ENCODE peak calls at places on chromosomes 12 and 14, in seven cellular contexts. J is upper lobe of right lung, A is A549, O is ovary, G is GM23248, V is sigmoid colon, I is IMR-90. U is an unnamed sample. For H3K4me1, the result is how much of the 10 kb centered on the place peaks cover.

GRCh38 chr12:52091869-52092268 is 12.4 kb downstream of the SMIM41 start:
- DNase-seq in J (peak), A (no peak), O (no peak), G (no peak), V (no peak), I (no peak), U (no peak)

GRCh38 chr14:25759251-25759650 is 709.3 kb upstream of the STXBP6 start:
- DNase-seq in J (no peak), A (no peak), O (no peak), G (no peak), V (no peak), I (no peak), U (no peak)

GRCh38 chr14:65413739-65414045 is 1.2 kb downstream of the FUT8 start:
- DNase-seq in J (no peak), A (no peak), O (no peak), G (no peak), V (no peak), I (no peak), U (no peak)

GRCh38 chr14:33586806-33587205 is 364.1 kb downstream of the EGLN3 start:
- DNase-seq in J (no peak), A (no peak), O (no peak), G (no peak), V (no peak), I (no peak), U (no peak)

GRCh38 chr12:14410841-14411569 is 45.5 kb downstream of the ATF7IP start:
- DNase-seq in J (no peak), A (no peak), O (no peak), G (peak), V (no peak), I (no peak), U (no peak)

GRCh38 chr12:88562151-88562550 is 18.1 kb downstream of the KITLG start:
- DNase-seq in J (no peak), A (no peak), O (no peak), G (no peak), V (no peak), I (no peak), U (no peak)

GRCh38 chr14:31243860-31244259 is 36.3 kb upstream of the HECTD1 start:
- DNase-seq in J (no peak), A (no peak), O (no peak), G (no peak), V (no peak), I (no peak), U (no peak)

GRCh38 chr12:15842106-15842505 is 40.1 kb upstream of the STRAP start:
- DNase-seq in J (no peak), A (no peak), O (no peak), G (peak), V (no peak), I (peak), U (no peak)

GRCh38 chr12:106753526-106753925 is 21.0 kb upstream of the RIC8B start:
- DNase-seq in J (no peak), A (no peak), O (no peak), G (no peak), V (no peak), I (no peak), U (no peak)

GRCh38 chr12:25496098-25496587 is 56.9 kb downstream of the LMNTD1 start:
- DNase-seq in J (no peak), A (no peak), O (no peak), G (peak), V (no peak), I (peak), U (no peak)

GRCh38 chr12:124497039-124497438 is 70.4 kb downstream of the NCOR2 start:
- DNase-seq in J (no peak), A (no peak), O (no peak), G (peak), V (no peak), I (peak), U (no peak)

GRCh38 chr14:94388027-94388895 is at the start of gene SERPINA1:
- DNase-seq in J (peak), A (no peak), O (no peak), G (peak), V (peak), I (peak), U (peak)

GRCh38 chr12:57766464-57767311 is at the start of gene CYP27B1:
- DNase-seq in J (peak), A (no peak), O (peak), G (peak), V (no peak), I (peak), U (no peak)

GRCh38 chr12:1933342-1933992 is 15.0 kb upstream of the CACNA2D4 start:
- DNase-seq in J (peak), A (no peak), O (no peak), G (peak), V (peak), I (peak), U (no peak)

GRCh38 chr12:114682920-114683708 is 861 bp downstream of the TBX3 start:
- DNase-seq in J (no peak), A (peak), O (peak), G (peak), V (no peak), I (no peak), U (no peak)

GRCh38 chr12:115222220-115222619 is 538.2 kb upstream of the TBX3 start:
- DNase-seq in J (no peak), A (no peak), O (no peak), G (no peak), V (no peak), I (no peak), U (no peak)

GRCh38 chr14:93970967-93971634 is 5.3 kb downstream of the ASB2 start:
- DNase-seq in J (no peak), A (no peak), O (no peak), G (peak), V (no peak), I (peak), U (no peak)

GRCh38 chr12:13635709-13636108 is 345.7 kb downstream of the GRIN2B start:
- DNase-seq in J (no peak), A (no peak), O (no peak), G (no peak), V (no peak), I (no peak), U (no peak)

GRCh38 chr12:101713059-101713682 is 15.7 kb downstream of the CHPT1 start:
- DNase-seq in J (no peak), A (no peak), O (peak), G (no peak), V (peak), I (no peak), U (peak)

GRCh38 chr12:64566122-64566521 is 44.2 kb upstream of the RASSF3 start:
- DNase-seq in J (no peak), A (no peak), O (no peak), G (no peak), V (no peak), I (peak), U (no peak)

GRCh38 chr12:88793091-88793490 is 212.8 kb upstream of the KITLG start:
- DNase-seq in J (no peak), A (no peak), O (no peak), G (peak), V (no peak), I (peak), U (no peak)

GRCh38 chr12:105357162-105357691 is 26.7 kb downstream of the C12orf75 start:
- DNase-seq in J (no peak), A (no peak), O (no peak), G (peak), V (no peak), I (peak), U (no peak)

GRCh38 chr12:43786899-43787693 is 19.0 kb downstream of the TWF1 start:
- DNase-seq in J (no peak), A (no peak), O (no peak), G (peak), V (no peak), I (peak), U (no peak)

GRCh38 chr12:54958048-54958658 is 26.4 kb downstream of the TESPA1 start:
- DNase-seq in J (no peak), A (peak), O (peak), G (peak), V (no peak), I (peak), U (no peak)

GRCh38 chr12:22230280-22230794 is 104.2 kb downstream of the ST8SIA1 start:
- DNase-seq in J (no peak), A (peak), O (no peak), G (peak), V (no peak), I (peak), U (no peak)

GRCh38 chr12:132661972-132662371 is 25.2 kb downstream of the POLE start:
- DNase-seq in J (no peak), A (no peak), O (no peak), G (no peak), V (peak), I (no peak), U (no peak)

GRCh38 chr14:94469261-94469660 is 6.7 kb downstream of the SERPINA9 start:
- DNase-seq in J (no peak), A (no peak), O (no peak), G (no peak), V (peak), I (no peak), U (no peak)

GRCh38 chr12:56628671-56629458 is 1.3 kb downstream of the BAZ2A start:
- DNase-seq in J (peak), A (peak), O (peak), G (peak), V (peak), I (peak), U (peak)

GRCh38 chr14:101193845-101194355 is 290.4 kb upstream of the RTL1 start:
- DNase-seq in J (peak), A (no peak), O (no peak), G (no peak), V (peak), I (no peak), U (peak)

GRCh38 chr12:93612719-93613228 is 40.3 kb downstream of the SOCS2 start:
- DNase-seq in J (no peak), A (no peak), O (no peak), G (no peak), V (no peak), I (no peak), U (no peak)

GRCh38 chr12:53244337-53244736 is 12.3 kb upstream of the RARG start:
- DNase-seq in J (no peak), A (no peak), O (no peak), G (no peak), V (no peak), I (no peak), U (no peak)

GRCh38 chr12:19065871-19066270 is 63.7 kb upstream of the PLEKHA5 start:
- DNase-seq in J (no peak), A (no peak), O (no peak), G (no peak), V (no peak), I (no peak), U (no peak)

GRCh38 chr12:32444895-32445294 is 45.5 kb downstream of the FGD4 start:
- DNase-seq in J (no peak), A (no peak), O (no peak), G (peak), V (no peak), I (peak), U (no peak)
- H3K4me1 ChIP-seq in J (under half), A (under half), O (under half), G (under half), V (under half), I (under half), U (under half)

GRCh38 chr12:117885211-117885610 is 83.6 kb downstream of the KSR2 start:
- DNase-seq in J (no peak), A (no peak), O (no peak), G (no peak), V (no peak), I (no peak), U (no peak)
- H3K27ac ChIP-seq in J (no peak), A (no peak), O (no peak), G (no peak), V (no peak), I (no peak), U (no peak)

GRCh38 chr12:111574797-111575443 is 24.2 kb downstream of the ATXN2 start:
- DNase-seq in J (no peak), A (no peak), O (no peak), G (no peak), V (no peak), I (no peak), U (no peak)

GRCh38 chr12:111569363-111570089 is 29.6 kb downstream of the ATXN2 start:
- DNase-seq in J (no peak), A (no peak), O (no peak), G (no peak), V (no peak), I (no peak), U (no peak)

DNA sequence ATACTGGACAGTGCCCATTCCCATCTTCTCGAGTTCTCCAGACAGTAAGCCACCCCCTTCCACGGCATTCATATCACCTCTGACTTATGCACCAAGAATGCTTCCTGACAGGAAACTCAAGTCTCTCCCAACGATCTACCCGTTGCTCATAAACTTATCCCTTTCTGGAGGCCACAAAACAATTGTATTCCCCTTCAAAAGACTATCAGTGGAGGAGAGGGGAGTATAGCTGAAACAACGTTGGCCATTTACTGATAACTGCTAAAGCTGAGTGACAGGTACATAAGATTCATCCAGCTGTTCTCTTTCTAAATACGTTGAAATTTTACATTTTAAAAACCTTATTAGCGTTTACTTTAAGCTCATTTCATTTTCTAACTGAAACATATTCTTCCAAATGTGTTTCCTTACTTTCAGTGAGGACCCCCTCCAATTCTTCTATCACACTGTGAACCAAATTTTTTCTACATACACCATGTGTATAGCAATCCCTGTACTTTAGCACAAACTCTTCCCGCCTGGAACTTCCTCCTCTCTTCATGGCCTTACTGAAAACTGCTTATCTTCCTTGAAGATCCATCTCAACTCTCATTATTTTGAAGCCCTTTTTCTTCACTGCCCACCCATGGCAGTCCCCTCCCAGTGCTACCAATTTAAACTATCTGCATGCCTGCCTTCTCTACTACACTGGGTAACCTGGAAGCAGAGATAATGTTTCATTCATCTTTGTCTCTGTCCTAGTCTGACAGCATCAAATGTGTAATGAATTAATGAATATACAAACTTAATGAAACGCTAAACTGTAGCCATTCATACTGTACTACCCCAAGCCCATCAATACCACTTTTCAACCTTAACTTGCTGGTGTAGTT is 28.8 kb downstream of the ATXN2 start:
- DNase-seq in J (no peak), A (peak), O (no peak), G (peak), V (no peak), I (peak), U (no peak)
- H3K4me3 ChIP-seq in J (no peak), A (no peak), O (no peak), G (peak), V (no peak), I (no peak), U (no peak)

GRCh38 chr14:103652806-103653205 is 23.8 kb downstream of the KLC1 start:
- DNase-seq in J (no peak), A (no peak), O (no peak), G (no peak), V (no peak), I (no peak), U (no peak)

GRCh38 chr14:103656031-103656757 is 27.2 kb downstream of the KLC1 start:
- DNase-seq in J (no peak), A (no peak), O (no peak), G (peak), V (no peak), I (peak), U (no peak)

GRCh38 chr14:103654619-103655018 is 25.6 kb downstream of the KLC1 start:
- DNase-seq in J (no peak), A (no peak), O (no peak), G (no peak), V (no peak), I (no peak), U (no peak)

GRCh38 chr14:103651585-103651984 is 22.6 kb downstream of the KLC1 start:
- DNase-seq in J (no peak), A (no peak), O (no peak), G (no peak), V (no peak), I (no peak), U (no peak)

GRCh38 chr14:103653802-103654201 is 24.8 kb downstream of the KLC1 start:
- DNase-seq in J (no peak), A (no peak), O (no peak), G (peak), V (no peak), I (no peak), U (no peak)
- H3K4me1 ChIP-seq in J (half or more), A (under half), O (under half), G (half or more), V (under half), I (under half), U (under half)

GRCh38 chr12:65894624-65895023 is 70.3 kb downstream of the HMGA2 start:
- DNase-seq in J (no peak), A (no peak), O (no peak), G (no peak), V (no peak), I (no peak), U (no peak)
- H3K27ac ChIP-seq in J (no peak), A (no peak), O (no peak), G (peak), V (no peak), I (no peak), U (no peak)

GRCh38 chr12:116513944-116514343 is 45.2 kb upstream of the MAP1LC3B2 start:
- DNase-seq in J (no peak), A (no peak), O (no peak), G (no peak), V (no peak), I (no peak), U (no peak)

GRCh38 chr12:116502989-116503496 is 56.1 kb upstream of the MAP1LC3B2 start:
- DNase-seq in J (no peak), A (no peak), O (no peak), G (no peak), V (no peak), I (no peak), U (no peak)

GRCh38 chr12:116506697-116507064 is 52.5 kb upstream of the MAP1LC3B2 start:
- DNase-seq in J (no peak), A (no peak), O (no peak), G (no peak), V (no peak), I (no peak), U (no peak)

GRCh38 chr12:116504438-116504837 is 54.7 kb upstream of the MAP1LC3B2 start:
- DNase-seq in J (no peak), A (no peak), O (no peak), G (no peak), V (no peak), I (no peak), U (no peak)

GRCh38 chr12:116508145-116509121 is 50.7 kb upstream of the MAP1LC3B2 start:
- DNase-seq in J (peak), A (no peak), O (peak), G (peak), V (peak), I (no peak), U (peak)
- H3K4me3 ChIP-seq in J (peak), A (peak), O (peak), G (peak), V (peak), I (peak), U (peak)

GRCh38 chr12:119843100-119843499 is 34.0 kb downstream of the CIT start:
- DNase-seq in J (no peak), A (no peak), O (no peak), G (peak), V (no peak), I (peak), U (no peak)
- H3K4me1 ChIP-seq in J (under half), A (under half), O (under half), G (under half), V (under half), I (under half), U (under half)

U was measured in left lung.